ENCODE peak calls at places on chromosomes 11 and 22, in four cellular contexts. N, C, Y and B are unnamed samples.

GRCh38 chr11:65477271-65478029 is 21.4 kb upstream of the MALAT1 start:
- DNase-seq in N (no peak), C (peak), Y (peak), B (peak)

GRCh38 chr11:125626381-125626950 is 1.5 kb downstream of the CHEK1 start:
- DNase-seq in N (no peak), C (no peak), Y (no peak), B (peak)

GRCh38 chr22:45090364-45090960 is 73.3 kb upstream of the NUP50 start:
- DNase-seq in N (no peak), C (peak), Y (no peak), B (no peak)

GRCh38 chr11:66856496-66857233 is at the start of gene LRFN4:
- DNase-seq in N (no peak), C (peak), Y (no peak), B (peak)

GRCh38 chr22:47036936-47037485 is 274.6 kb downstream of the TBC1D22A start:
- DNase-seq in N (no peak), C (no peak), Y (no peak), B (no peak)

GRCh38 chr11:68468217-68468828 is 7.8 kb downstream of the PPP6R3 start:
- DNase-seq in N (no peak), C (no peak), Y (no peak), B (peak)

GRCh38 chr22:25627271-25627848 is 62.9 kb downstream of the GRK3 start:
- DNase-seq in N (no peak), C (no peak), Y (no peak), B (no peak)

GRCh38 chr11:101582242-101583052 is 1.4 kb downstream of the TRPC6 start:
- DNase-seq in N (no peak), C (no peak), Y (no peak), B (no peak)

GRCh38 chr11:44767421-44767820 is 40.7 kb downstream of the TSPAN18 start:
- DNase-seq in N (no peak), C (no peak), Y (no peak), B (no peak)

GRCh38 chr11:30171661-30172060 is 59.2 kb upstream of the FSHB start:
- DNase-seq in N (no peak), C (no peak), Y (no peak), B (no peak)

GRCh38 chr22:49900441-49901230 is 17.6 kb downstream of the ALG12 start:
- DNase-seq in N (no peak), C (no peak), Y (no peak), B (no peak)

GRCh38 chr11:14902650-14903350 is 10.8 kb upstream of the CYP2R1 start:
- DNase-seq in N (no peak), C (no peak), Y (no peak), B (no peak)

GRCh38 chr11:126624491-126624890 is 269.0 kb downstream of the ST3GAL4 start:
- DNase-seq in N (no peak), C (no peak), Y (no peak), B (no peak)

GRCh38 chr11:91497847-91498246 is 726.8 kb upstream of the FAT3 start:
- DNase-seq in N (no peak), C (no peak), Y (no peak), B (no peak)

GRCh38 chr11:48106166-48106565 is 110.4 kb upstream of the OR4B1 start:
- DNase-seq in N (no peak), C (no peak), Y (no peak), B (no peak)

GRCh38 chr11:1888811-1889526 is 2.7 kb downstream of the PRR33 start:
- DNase-seq in N (no peak), C (no peak), Y (peak), B (peak)

GRCh38 chr22:44658371-44658953 is 43.5 kb upstream of the PRR5 start:
- DNase-seq in N (no peak), C (no peak), Y (no peak), B (no peak)

GRCh38 chr11:73961321-73961720 is 10.5 kb downstream of the DNAJB13 start:
- DNase-seq in N (no peak), C (no peak), Y (no peak), B (no peak)

GRCh38 chr22:46336119-46337078 is 885 bp downstream of the TRMU start:
- DNase-seq in N (no peak), C (no peak), Y (no peak), B (no peak)

GRCh38 chr11:123111465-123111864 is 49.5 kb upstream of the HSPA8 start:
- DNase-seq in N (peak), C (peak), Y (no peak), B (peak)

GRCh38 chr11:32434387-32435151 is 770 bp downstream of the WT1 start:
- DNase-seq in N (no peak), C (no peak), Y (no peak), B (peak)
- TF ChIP-seq CTCF in N (no peak), C (no peak), Y (peak), B (peak)

DNA sequence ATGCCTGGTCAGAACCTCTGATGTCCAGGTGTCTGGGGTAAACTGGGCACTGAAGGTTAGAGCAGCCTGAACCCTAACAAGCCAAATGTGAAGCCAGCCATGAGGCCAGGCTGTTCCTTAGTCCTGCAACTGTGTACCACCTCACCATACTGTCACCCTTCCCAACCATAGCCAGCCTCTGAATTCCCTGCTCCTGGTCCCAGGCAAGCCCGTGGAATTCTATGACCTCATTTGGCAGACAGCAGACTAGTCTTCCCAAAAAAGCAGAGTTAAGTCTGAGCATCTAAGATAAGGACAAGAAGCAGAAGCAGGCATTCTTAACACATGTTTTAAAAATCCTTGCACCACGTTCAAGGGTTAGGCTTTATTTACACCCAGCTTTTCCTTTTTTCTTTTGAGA is 134.8 kb downstream of the C11orf58 start:
- DNase-seq in N (no peak), C (no peak), Y (no peak), B (no peak)
- TF ChIP-seq CTCF in N (no peak), C (no peak), Y (no peak), B (no peak)

GRCh38 chr11:13701506-13701905 is 33.0 kb downstream of the FAR1 start:
- DNase-seq in N (no peak), C (no peak), Y (no peak), B (no peak)
- TF ChIP-seq CTCF in N (peak), C (no peak), Y (no peak), B (peak)

GRCh38 chr11:133821776-133822175 is 23.5 kb downstream of the SPATA19 start:
- DNase-seq in N (peak), C (peak), Y (no peak), B (peak)
- TF ChIP-seq CTCF in N (peak), C (peak), Y (peak), B (peak)

GRCh38 chr22:33467718-33468117 is 409.5 kb upstream of the SYN3 start:
- DNase-seq in N (no peak), C (no peak), Y (no peak), B (no peak)
- TF ChIP-seq CTCF in N (no peak), C (no peak), Y (no peak), B (no peak)

DNA sequence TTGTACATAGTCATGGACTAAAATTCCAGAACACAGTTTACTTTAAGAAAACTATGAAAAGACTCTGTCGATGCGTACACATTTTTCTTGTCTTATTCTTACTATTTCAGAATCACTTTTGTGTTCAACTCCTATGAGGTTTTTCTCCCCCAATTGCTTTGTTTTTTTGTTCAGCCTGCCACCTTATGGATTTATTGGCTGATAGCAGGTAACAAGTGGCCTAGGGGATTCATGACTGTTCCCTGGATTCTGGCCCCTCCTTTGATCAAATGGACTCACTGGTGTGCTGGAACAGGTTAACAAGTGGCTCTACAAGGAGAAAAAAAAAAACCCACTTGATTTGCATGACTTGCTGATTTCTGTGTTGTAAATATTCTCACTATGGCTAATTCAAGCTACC is 10.6 kb downstream of the MMP20 start:
- DNase-seq in N (no peak), C (no peak), Y (no peak), B (no peak)
- TF ChIP-seq CTCF in N (peak), C (no peak), Y (no peak), B (peak)

DNA sequence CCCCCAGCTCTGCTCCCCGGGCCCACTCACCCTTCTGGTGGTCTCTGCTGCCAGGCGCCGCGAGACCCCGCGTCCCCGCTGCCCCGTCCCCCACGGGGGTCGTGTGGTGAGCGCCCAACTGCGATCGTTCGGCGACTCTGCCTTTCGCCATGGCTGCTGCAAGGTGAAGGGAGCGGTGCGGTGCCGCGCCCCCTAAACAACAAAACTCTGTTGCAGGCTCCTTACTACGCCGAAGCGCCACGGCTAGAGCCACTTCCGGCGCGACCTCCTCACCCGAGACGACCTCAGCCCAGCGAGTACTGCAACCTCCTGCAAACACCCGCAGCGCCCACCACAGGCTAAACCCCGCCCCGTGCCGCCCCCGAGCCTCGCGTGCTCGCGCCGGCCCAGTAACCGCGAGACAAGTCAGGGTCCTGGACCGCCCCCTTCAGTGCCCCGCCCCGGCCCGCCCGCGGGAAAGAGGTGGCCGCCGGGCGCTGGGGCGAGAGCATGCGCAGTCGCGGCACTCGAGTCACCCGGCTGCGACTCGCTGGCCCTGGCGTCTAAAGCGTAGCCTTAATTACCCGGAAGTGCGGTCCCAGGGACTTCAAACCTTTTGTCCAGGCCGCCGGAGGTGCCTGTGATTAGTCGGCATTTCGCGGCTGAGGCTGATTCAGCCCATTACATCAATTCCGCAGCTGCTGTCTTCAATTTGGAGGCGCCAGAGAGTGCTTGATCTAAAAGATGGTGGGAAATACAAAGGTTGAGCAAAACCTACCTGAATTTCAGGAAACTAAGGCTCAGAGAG is at the start of gene TMEM41B:
- DNase-seq in N (peak), C (peak), Y (peak), B (peak)
- TF ChIP-seq CTCF in N (no peak), C (no peak), Y (no peak), B (no peak)

GRCh38 chr11:2931416-2931746 is 2.2 kb upstream of the PHLDA2 start:
- DNase-seq in N (no peak), C (no peak), Y (no peak), B (no peak)

GRCh38 chr11:2929511-2929879 is 275 bp upstream of the PHLDA2 start:
- DNase-seq in N (peak), C (peak), Y (no peak), B (peak)

GRCh38 chr11:2929880-2930704 is 872 bp upstream of the PHLDA2 start:
- DNase-seq in N (peak), C (peak), Y (no peak), B (peak)

GRCh38 chr11:2931771-2932738 is 2.8 kb upstream of the PHLDA2 start:
- DNase-seq in N (no peak), C (no peak), Y (no peak), B (peak)

GRCh38 chr11:2930705-2931415 is 1.6 kb upstream of the PHLDA2 start:
- DNase-seq in N (peak), C (peak), Y (no peak), B (peak)
- TF ChIP-seq CTCF in N (peak), C (peak), Y (peak), B (peak)

DNA sequence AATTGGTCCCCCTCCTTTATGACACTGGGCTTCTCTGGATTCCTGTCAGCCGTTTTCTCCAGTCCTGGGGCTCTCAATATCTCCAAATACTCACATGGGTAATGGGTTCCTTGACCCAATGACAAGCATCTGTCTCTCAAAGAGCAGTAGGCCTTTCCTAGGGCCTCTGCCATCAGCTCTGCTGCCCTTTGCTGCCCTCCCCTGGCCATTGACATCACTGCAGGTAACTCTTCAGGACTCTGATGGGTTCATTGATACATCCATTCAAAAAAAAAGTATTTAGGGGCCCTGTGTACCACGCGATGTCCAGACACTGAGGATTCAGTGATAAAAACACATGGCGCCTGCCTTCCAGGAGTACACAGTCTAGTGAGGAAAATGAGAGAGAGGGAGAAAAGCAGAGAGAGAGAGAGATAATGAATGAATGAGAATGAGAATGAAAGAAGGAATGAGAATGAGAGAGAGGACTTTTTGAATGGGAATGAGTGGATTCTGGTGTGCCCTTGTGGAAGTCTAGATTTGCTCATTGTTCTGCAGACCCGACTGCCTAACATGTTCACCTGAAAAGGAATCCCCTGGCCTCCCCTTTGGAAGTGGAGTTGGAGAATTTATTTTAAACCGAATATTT is 42.6 kb upstream of the OLFML1 start:
- DNase-seq in N (peak), C (peak), Y (peak), B (peak)
- TF ChIP-seq CTCF in N (peak), C (peak), Y (peak), B (peak)

GRCh38 chr22:37768273-37768672 is 39.5 kb upstream of the GCAT start:
- DNase-seq in N (no peak), C (no peak), Y (no peak), B (no peak)
- TF ChIP-seq CTCF in N (peak), C (peak), Y (peak), B (peak)